ENCODE peak calls at places on chromosomes 3 and 15, in ten cellular contexts. Q is epithelial cell of esophagus; P is lower leg skin; U is AG04450; Y is uterus; F is CD8-positive, alpha-beta T cell; J is AG09309; H is fibroblast of lung; T is cardiac muscle cell; N is tibial nerve. E is an unnamed sample.

GRCh38 chr3:171177056-171177455 is 150.5 kb upstream of the SLC2A2 start:
- DNase-seq in Q (no peak), P (no peak), U (no peak), Y (no peak), F (no peak), J (no peak), H (no peak), T (no peak), N (no peak), E (no peak)

GRCh38 chr3:23669541-23670255 is 136.1 kb upstream of the UBE2E1 start:
- DNase-seq in Q (no peak), P (no peak), U (no peak), Y (no peak), F (no peak), J (no peak), H (no peak), T (no peak), N (no peak), E (no peak)

GRCh38 chr15:45111390-45112142 is 2.4 kb downstream of the DUOX2 start:
- DNase-seq in Q (no peak), P (no peak), U (no peak), Y (no peak), F (no peak), J (no peak), H (no peak), T (no peak), N (no peak), E (no peak)

GRCh38 chr3:112531358-112531781 is 30.4 kb downstream of the ATG3 start:
- DNase-seq in Q (peak), P (no peak), U (peak), Y (no peak), F (no peak), J (peak), H (peak), T (peak), N (no peak), E (peak)

GRCh38 chr15:74978503-74978902 is 16.9 kb upstream of the SCAMP5 start:
- DNase-seq in Q (peak), P (no peak), U (no peak), Y (no peak), F (no peak), J (no peak), H (no peak), T (no peak), N (no peak), E (no peak)

GRCh38 chr3:125212096-125212508 is 446 bp downstream of the SLC12A8 start:
- DNase-seq in Q (no peak), P (peak), U (no peak), Y (no peak), F (no peak), J (no peak), H (no peak), T (peak), N (no peak), E (no peak)

GRCh38 chr3:7382293-7383033 is 521.5 kb downstream of the GRM7 start:
- DNase-seq in Q (peak), P (no peak), U (no peak), Y (no peak), F (no peak), J (no peak), H (peak), T (no peak), N (no peak), E (peak)

GRCh38 chr3:104878395-104878794 is 488.3 kb upstream of the ALCAM start:
- DNase-seq in Q (peak), P (no peak), U (no peak), Y (no peak), F (no peak), J (no peak), H (peak), T (no peak), N (no peak), E (peak)

GRCh38 chr15:58631319-58631718 is 118.2 kb downstream of the ADAM10 start:
- DNase-seq in Q (no peak), P (no peak), U (no peak), Y (no peak), F (no peak), J (no peak), H (no peak), T (no peak), N (no peak), E (no peak)

GRCh38 chr3:94099311-94099710 is 36.5 kb downstream of the NSUN3 start:
- DNase-seq in Q (no peak), P (no peak), U (no peak), Y (no peak), F (no peak), J (no peak), H (no peak), T (no peak), N (no peak), E (peak)

GRCh38 chr3:197009532-197010019 is 20.0 kb downstream of the MELTF start:
- DNase-seq in Q (no peak), P (no peak), U (no peak), Y (no peak), F (no peak), J (no peak), H (no peak), T (no peak), N (no peak), E (no peak)

GRCh38 chr3:113769551-113769950 is 22.7 kb downstream of the ATP6V1A start:
- DNase-seq in Q (peak), P (no peak), U (no peak), Y (no peak), F (no peak), J (no peak), H (peak), T (no peak), N (no peak), E (peak)

GRCh38 chr3:106431698-106432097 is 562.9 kb upstream of the CBLB start:
- DNase-seq in Q (no peak), P (no peak), U (no peak), Y (no peak), F (no peak), J (no peak), H (peak), T (no peak), N (no peak), E (no peak)

GRCh38 chr15:99712415-99712814 is 20.8 kb downstream of the LYSMD4 start:
- DNase-seq in Q (no peak), P (no peak), U (no peak), Y (no peak), F (no peak), J (no peak), H (no peak), T (no peak), N (no peak), E (no peak)

GRCh38 chr15:91947370-91947769 is 93.9 kb downstream of the SLCO3A1 start:
- DNase-seq in Q (no peak), P (no peak), U (no peak), Y (no peak), F (no peak), J (no peak), H (no peak), T (no peak), N (no peak), E (no peak)

GRCh38 chr3:80688814-80689213 is 921.0 kb upstream of the ROBO1 start:
- DNase-seq in Q (peak), P (no peak), U (no peak), Y (no peak), F (no peak), J (no peak), H (peak), T (peak), N (no peak), E (peak)

GRCh38 chr15:57306305-57306943 is 69.9 kb upstream of the CGNL1 start:
- DNase-seq in Q (peak), P (peak), U (no peak), Y (peak), F (peak), J (no peak), H (peak), T (peak), N (peak), E (peak)

GRCh38 chr3:56887402-56888025 is 85.8 kb upstream of the ARHGEF3 start:
- DNase-seq in Q (no peak), P (no peak), U (no peak), Y (no peak), F (peak), J (no peak), H (no peak), T (no peak), N (no peak), E (no peak)

GRCh38 chr3:138332472-138333073 is 2.9 kb upstream of the NME9 start:
- DNase-seq in Q (peak), P (no peak), U (no peak), Y (no peak), F (no peak), J (no peak), H (peak), T (peak), N (no peak), E (peak)

GRCh38 chr3:123757281-123757940 is 126.7 kb downstream of the MYLK start:
- DNase-seq in Q (peak), P (peak), U (no peak), Y (no peak), F (no peak), J (no peak), H (no peak), T (no peak), N (peak), E (no peak)

GRCh38 chr3:28575100-28575747 is 226.6 kb upstream of the AZI2 start:
- DNase-seq in Q (peak), P (no peak), U (no peak), Y (no peak), F (no peak), J (no peak), H (peak), T (peak), N (no peak), E (peak)

GRCh38 chr3:119586707-119587317 is 7.5 kb downstream of the ADPRH start:
- DNase-seq in Q (no peak), P (no peak), U (no peak), Y (no peak), F (no peak), J (no peak), H (no peak), T (no peak), N (no peak), E (no peak)

GRCh38 chr15:65077981-65078352 is 1.4 kb downstream of the KBTBD13 start:
- DNase-seq in Q (peak), P (no peak), U (no peak), Y (peak), F (peak), J (no peak), H (no peak), T (peak), N (peak), E (peak)

GRCh38 chr15:75732206-75732808 is 19.7 kb upstream of the CSPG4 start:
- DNase-seq in Q (no peak), P (no peak), U (no peak), Y (no peak), F (no peak), J (no peak), H (no peak), T (no peak), N (no peak), E (no peak)

GRCh38 chr3:27133062-27133461 is 236.1 kb downstream of the NEK10 start:
- DNase-seq in Q (peak), P (no peak), U (no peak), Y (no peak), F (no peak), J (no peak), H (no peak), T (no peak), N (no peak), E (no peak)

GRCh38 chr15:50256188-50257041 is 9.1 kb downstream of the HDC start:
- DNase-seq in Q (peak), P (no peak), U (peak), Y (no peak), F (no peak), J (peak), H (peak), T (no peak), N (no peak), E (peak)

GRCh38 chr3:13548696-13549512 is at the start of gene FBLN2:
- DNase-seq in Q (peak), P (no peak), U (no peak), Y (peak), F (no peak), J (no peak), H (peak), T (peak), N (no peak), E (no peak)
- H3K4me3 ChIP-seq in Q (peak), P (peak), U (peak), Y (peak), F (peak), J (peak), H (peak), T (peak), N (peak), E (peak)

GRCh38 chr15:88489321-88489720 is 21.8 kb downstream of the MRPS11 start:
- DNase-seq in Q (no peak), P (no peak), U (no peak), Y (no peak), F (no peak), J (no peak), H (no peak), T (no peak), N (no peak), E (no peak)
- TF ChIP-seq CTCF in Q (no peak), P (no peak), U (no peak), Y (no peak), F (no peak), J (no peak), H (no peak), T (no peak), N (no peak), E (no peak)

DNA sequence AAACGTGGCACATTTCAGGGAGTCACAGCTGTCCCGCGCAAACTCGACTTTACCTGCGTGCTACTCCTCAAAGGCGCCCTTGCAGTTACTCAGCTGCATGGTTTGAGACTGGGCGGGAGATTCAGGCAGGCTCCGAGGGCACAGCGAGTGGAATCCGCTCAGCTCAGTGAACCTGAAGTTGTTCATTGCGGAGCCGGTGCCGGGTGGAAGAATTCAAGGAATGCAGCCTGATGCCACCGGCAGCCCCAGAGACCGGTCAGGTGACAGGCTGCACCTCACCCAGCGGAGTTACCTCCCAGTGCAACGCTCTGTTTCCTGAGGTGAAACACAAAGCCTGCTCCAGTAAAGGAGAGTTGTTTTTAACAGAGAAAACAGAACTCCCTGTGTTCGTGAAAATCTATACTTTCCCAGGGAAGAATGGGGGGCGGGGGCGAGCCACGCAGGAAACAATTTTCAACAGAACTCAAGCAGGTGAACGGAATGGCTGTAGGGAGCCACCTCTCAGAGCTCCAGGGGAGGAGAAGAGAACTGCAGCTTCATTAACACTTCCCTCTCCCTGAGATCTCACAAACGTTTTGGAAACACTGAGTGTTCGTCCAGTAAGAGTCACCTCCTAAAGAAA is 3.8 kb downstream of the VEPH1 start:
- DNase-seq in Q (peak), P (peak), U (no peak), Y (no peak), F (no peak), J (no peak), H (no peak), T (peak), N (no peak), E (peak)
- H3K4me3 ChIP-seq in Q (peak), P (no peak), U (peak), Y (no peak), F (no peak), J (no peak), H (peak), T (peak), N (peak), E (peak)

GRCh38 chr3:146380052-146380451 is 89.3 kb downstream of the PLSCR2 start:
- DNase-seq in Q (no peak), P (no peak), U (no peak), Y (no peak), F (no peak), J (no peak), H (no peak), T (no peak), N (no peak), E (no peak)

GRCh38 chr3:146387566-146387965 is 81.8 kb downstream of the PLSCR2 start:
- DNase-seq in Q (no peak), P (no peak), U (no peak), Y (no peak), F (no peak), J (no peak), H (no peak), T (no peak), N (no peak), E (peak)

GRCh38 chr3:146384786-146385185 is 84.6 kb downstream of the PLSCR2 start:
- DNase-seq in Q (no peak), P (no peak), U (no peak), Y (no peak), F (no peak), J (no peak), H (no peak), T (no peak), N (no peak), E (no peak)

GRCh38 chr3:146382386-146382785 is 87.0 kb downstream of the PLSCR2 start:
- DNase-seq in Q (peak), P (no peak), U (no peak), Y (no peak), F (no peak), J (no peak), H (peak), T (peak), N (no peak), E (peak)
- TF ChIP-seq CTCF in Q (peak), P (no peak), U (peak), Y (peak), F (no peak), J (peak), H (peak), T (peak), N (no peak), E (peak)

DNA sequence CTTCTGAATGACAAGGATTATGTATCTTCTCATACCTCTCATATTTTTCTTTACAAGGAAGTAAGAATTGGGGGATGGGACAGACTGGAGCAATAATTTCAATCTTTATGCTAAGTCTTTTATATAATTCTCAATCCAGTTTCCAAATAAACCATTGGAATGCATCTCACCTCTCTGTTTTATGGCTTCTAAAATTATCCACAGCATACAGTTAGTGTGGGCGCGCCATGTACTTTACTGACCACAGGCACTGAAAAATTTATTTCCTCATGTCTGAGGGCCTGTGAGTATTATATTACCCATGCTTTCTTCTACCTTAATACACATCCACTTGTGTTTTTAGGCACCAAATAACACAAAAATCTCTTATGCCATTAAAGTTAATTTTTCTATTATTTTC is 39.4 kb downstream of the SLITRK3 start:
- DNase-seq in Q (no peak), P (no peak), U (no peak), Y (no peak), F (no peak), J (no peak), H (no peak), T (no peak), N (no peak), E (no peak)
- H3K4me3 ChIP-seq in Q (no peak), P (no peak), U (no peak), Y (no peak), F (no peak), J (no peak), H (no peak), T (no peak), N (no peak), E (no peak)

E was measured in cardiac fibroblast.